ENCODE peak calls at places on chromosomes 12 and 14, in eight cellular contexts. V is OCI-M1, W is NCI-H1694, S is C1 segment of cervical spinal cord, N is GM06990, K is cardiac muscle cell, F is Calu3, M is T follicular helper cell. X is an unnamed sample.

GRCh38 chr14:105709281-105710118 is 183.1 kb downstream of the TMEM121 start:
- DNase-seq in V (no peak), W (no peak), S (no peak), N (peak; percentile 52), K (no peak), F (no peak), M (no peak), X (no peak)

GRCh38 chr14:45970589-45970988 is 681.0 kb downstream of the RPL10L start:
- DNase-seq in V (no peak), W (no peak), S (no peak), N (no peak), K (no peak), F (no peak), M (no peak), X (no peak)

GRCh38 chr14:31207287-31207745 is 277 bp downstream of the HECTD1 start:
- DNase-seq in V (no peak), W (no peak), S (no peak), N (no peak), K (no peak), F (no peak), M (no peak), X (no peak)

GRCh38 chr12:131432532-131433260 is 278.2 kb upstream of the SFSWAP start:
- DNase-seq in V (no peak), W (no peak), S (no peak), N (peak; percentile 66), K (no peak), F (no peak), M (no peak), X (peak; percentile 62)

GRCh38 chr12:102120886-102121285 is 903 bp downstream of the PARPBP start:
- DNase-seq in V (peak; percentile 58), W (no peak), S (no peak), N (no peak), K (no peak), F (peak; percentile 30), M (no peak), X (no peak)

GRCh38 chr12:33614630-33615029 is 175.0 kb upstream of the SYT10 start:
- DNase-seq in V (peak; percentile 60), W (no peak), S (no peak), N (no peak), K (no peak), F (no peak), M (no peak), X (no peak)

GRCh38 chr14:74697543-74697942 is 15.3 kb downstream of the AREL1 start:
- DNase-seq in V (no peak), W (no peak), S (no peak), N (no peak), K (no peak), F (no peak), M (no peak), X (no peak)

GRCh38 chr14:68143341-68143807 is 323.8 kb downstream of the RAD51B start:
- DNase-seq in V (no peak), W (peak; percentile 70), S (peak; percentile 38), N (no peak), K (no peak), F (no peak), M (no peak), X (no peak)

GRCh38 chr14:105493921-105494605 is 3.0 kb downstream of the TEDC1 start:
- DNase-seq in V (no peak), W (no peak), S (no peak), N (peak; percentile 5), K (no peak), F (no peak), M (no peak), X (no peak)

GRCh38 chr12:44372259-44372658 is 503.9 kb downstream of the NELL2 start:
- DNase-seq in V (no peak), W (no peak), S (no peak), N (no peak), K (no peak), F (no peak), M (no peak), X (no peak)

GRCh38 chr12:31220633-31221565 is 105.1 kb downstream of the SINHCAF start:
- DNase-seq in V (no peak), W (no peak), S (peak; percentile 22), N (no peak), K (no peak), F (no peak), M (no peak), X (no peak)

GRCh38 chr12:48197549-48197966 is 5.5 kb downstream of the OR10AD1 start:
- DNase-seq in V (peak; percentile 73), W (no peak), S (no peak), N (no peak), K (no peak), F (peak; percentile 8), M (no peak), X (peak; percentile 15)

GRCh38 chr14:38330262-38330661 is 74.4 kb upstream of the CLEC14A start:
- DNase-seq in V (no peak), W (no peak), S (no peak), N (no peak), K (no peak), F (no peak), M (no peak), X (no peak)

GRCh38 chr12:26273811-26274210 is 78.4 kb downstream of the SSPN start:
- DNase-seq in V (peak; percentile 73), W (no peak), S (peak; percentile 50), N (no peak), K (no peak), F (no peak), M (no peak), X (no peak)

GRCh38 chr12:27686147-27686546 is 10.1 kb upstream of the REP15 start:
- DNase-seq in V (no peak), W (no peak), S (no peak), N (no peak), K (no peak), F (no peak), M (no peak), X (no peak)

GRCh38 chr12:57452181-57452936 is 2.7 kb upstream of the INHBE start:
- DNase-seq in V (peak; percentile 84), W (no peak), S (no peak), N (no peak), K (peak; percentile 94), F (no peak), M (no peak), X (no peak)

GRCh38 chr14:22036541-22036940 is 362.9 kb upstream of the OR4E1 start:
- DNase-seq in V (no peak), W (no peak), S (no peak), N (no peak), K (no peak), F (no peak), M (no peak), X (no peak)

GRCh38 chr14:97021571-97022171 is 224.5 kb downstream of the VRK1 start:
- DNase-seq in V (peak; percentile 21), W (peak; percentile 31), S (no peak), N (no peak), K (no peak), F (no peak), M (no peak), X (no peak)

GRCh38 chr12:124742111-124742510 is 121.6 kb downstream of the SCARB1 start:
- DNase-seq in V (no peak), W (peak; percentile 40), S (no peak), N (no peak), K (no peak), F (peak; percentile 41), M (no peak), X (no peak)

GRCh38 chr14:26925876-26926584 is 328.2 kb upstream of the NOVA1 start:
- DNase-seq in V (no peak), W (no peak), S (no peak), N (no peak), K (no peak), F (no peak), M (no peak), X (no peak)

GRCh38 chr12:562634-563033 is 100.6 kb downstream of the NINJ2 start:
- DNase-seq in V (no peak), W (no peak), S (no peak), N (no peak), K (no peak), F (no peak), M (no peak), X (no peak)

GRCh38 chr14:22448905-22449611 is 140.0 kb downstream of the DAD1 start:
- DNase-seq in V (no peak), W (no peak), S (no peak), N (peak; percentile 33), K (no peak), F (peak; percentile 19), M (no peak), X (no peak)

GRCh38 chr14:61355892-61356325 is 34.5 kb downstream of the PRKCH start:
- DNase-seq in V (no peak), W (no peak), S (no peak), N (no peak), K (no peak), F (peak; percentile 85), M (peak; percentile 50), X (no peak)

GRCh38 chr12:3055712-3056467 is 21.3 kb upstream of the TSPAN9 start:
- DNase-seq in V (no peak), W (no peak), S (no peak), N (no peak), K (no peak), F (no peak), M (no peak), X (no peak)